ENCODE peak calls at places on chromosome 1, in eight cellular contexts. One of them, this sample, is unnamed.

GRCh38 chr1:159892944-159893343 is 7.0 kb downstream of the CFAP45 start:
- DNase-seq in endodermal cell: peak; percentile 80
- DNase-seq in astrocyte: no peak
- DNase-seq in fibroblast of the aortic adventitia: no peak
- DNase-seq in HCT116: no peak
- DNase-seq in prostate gland: no peak
- DNase-seq in osteocyte: no peak
- DNase-seq in OCI-LY7: no peak
- DNase-seq in this sample: no peak

GRCh38 chr1:162753001-162753658 is 37.4 kb upstream of the HSD17B7 start:
- DNase-seq in endodermal cell: no peak
- DNase-seq in astrocyte: no peak
- DNase-seq in fibroblast of the aortic adventitia: no peak
- DNase-seq in HCT116: no peak
- DNase-seq in prostate gland: no peak
- DNase-seq in osteocyte: no peak
- DNase-seq in OCI-LY7: no peak
- DNase-seq in this sample: no peak

GRCh38 chr1:176206006-176206960 is 803 bp downstream of the COP1 start:
- DNase-seq in endodermal cell: peak; percentile 86
- DNase-seq in astrocyte: peak; percentile 50
- DNase-seq in fibroblast of the aortic adventitia: peak; percentile 32
- DNase-seq in HCT116: no peak
- DNase-seq in prostate gland: peak; percentile 6
- DNase-seq in osteocyte: no peak
- DNase-seq in OCI-LY7: peak; percentile 62
- DNase-seq in this sample: peak; percentile 39

GRCh38 chr1:205690122-205690756 is 9.9 kb upstream of the SLC45A3 start:
- DNase-seq in endodermal cell: no peak
- DNase-seq in astrocyte: no peak
- DNase-seq in fibroblast of the aortic adventitia: no peak
- DNase-seq in HCT116: no peak
- DNase-seq in prostate gland: no peak
- DNase-seq in osteocyte: no peak
- DNase-seq in OCI-LY7: no peak
- DNase-seq in this sample: no peak

GRCh38 chr1:116314305-116314919 is 58.6 kb upstream of the ATP1A1 start:
- DNase-seq in endodermal cell: no peak
- DNase-seq in astrocyte: no peak
- DNase-seq in fibroblast of the aortic adventitia: no peak
- DNase-seq in HCT116: no peak
- DNase-seq in prostate gland: no peak
- DNase-seq in osteocyte: no peak
- DNase-seq in OCI-LY7: no peak
- DNase-seq in this sample: peak; percentile 62

GRCh38 chr1:181152892-181153633 is 64.6 kb downstream of the IER5 start:
- DNase-seq in endodermal cell: peak; percentile 89
- DNase-seq in astrocyte: peak; percentile 93
- DNase-seq in fibroblast of the aortic adventitia: peak; percentile 97
- DNase-seq in HCT116: no peak
- DNase-seq in prostate gland: peak; percentile 58
- DNase-seq in osteocyte: no peak
- DNase-seq in OCI-LY7: peak; percentile 62
- DNase-seq in this sample: peak; percentile 89

GRCh38 chr1:39866767-39867166 is 16.5 kb downstream of the TRIT1 start:
- DNase-seq in endodermal cell: peak; percentile 1
- DNase-seq in astrocyte: peak; percentile 69
- DNase-seq in fibroblast of the aortic adventitia: peak; percentile 75
- DNase-seq in HCT116: no peak
- DNase-seq in prostate gland: no peak
- DNase-seq in osteocyte: no peak
- DNase-seq in OCI-LY7: no peak
- DNase-seq in this sample: no peak

GRCh38 chr1:200454425-200454824 is 44.6 kb upstream of the ZNF281 start:
- DNase-seq in endodermal cell: no peak
- DNase-seq in astrocyte: no peak
- DNase-seq in fibroblast of the aortic adventitia: no peak
- DNase-seq in HCT116: no peak
- DNase-seq in prostate gland: no peak
- DNase-seq in osteocyte: no peak
- DNase-seq in OCI-LY7: no peak
- DNase-seq in this sample: no peak

GRCh38 chr1:6445062-6445763 is 20.6 kb downstream of the ESPN start:
- DNase-seq in endodermal cell: peak; percentile 88
- DNase-seq in astrocyte: peak; percentile 10
- DNase-seq in fibroblast of the aortic adventitia: peak; percentile 35
- DNase-seq in HCT116: no peak
- DNase-seq in prostate gland: no peak
- DNase-seq in osteocyte: no peak
- DNase-seq in OCI-LY7: peak; percentile 21
- DNase-seq in this sample: peak; percentile 73
- TF ChIP-seq CTCF in endodermal cell: peak; percentile 71
- TF ChIP-seq CTCF in astrocyte: peak; percentile 31
- TF ChIP-seq CTCF in fibroblast of the aortic adventitia: peak; percentile 65
- TF ChIP-seq CTCF in HCT116: peak; percentile 71
- TF ChIP-seq CTCF in prostate gland: no peak
- TF ChIP-seq CTCF in osteocyte: peak; percentile 53
- TF ChIP-seq CTCF in OCI-LY7: peak; percentile 56
- TF ChIP-seq CTCF in this sample: peak; percentile 22

DNA sequence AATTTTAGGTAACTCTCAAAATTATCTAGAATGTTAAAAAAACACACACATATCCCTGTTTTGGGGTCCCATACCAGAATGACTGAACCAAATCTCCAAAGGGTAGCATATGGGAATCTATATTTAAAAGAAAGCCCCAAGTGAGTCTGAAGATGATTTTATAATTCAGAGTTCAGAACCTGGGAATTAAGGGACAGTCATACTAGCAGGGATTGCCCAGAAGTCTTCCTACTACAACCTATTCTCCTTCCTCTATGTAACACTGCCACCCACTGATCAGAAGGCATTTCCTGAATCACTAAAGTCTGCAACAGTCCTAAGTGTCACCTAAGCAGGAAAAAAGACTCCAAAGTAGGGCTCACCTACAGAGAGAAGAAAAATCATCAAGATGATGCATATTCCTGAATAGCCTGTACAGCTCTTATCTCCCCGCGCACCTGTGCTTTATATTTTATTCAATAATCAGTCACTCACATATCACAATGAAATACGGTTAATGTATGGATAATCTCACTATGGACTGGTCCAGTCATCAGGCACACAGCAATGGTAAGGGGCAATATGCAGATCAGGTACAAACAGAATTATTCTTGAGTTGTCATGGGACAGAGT is 4.9 kb downstream of the RGS1 start:
- DNase-seq in endodermal cell: peak; percentile 54
- DNase-seq in astrocyte: peak; percentile 59
- DNase-seq in fibroblast of the aortic adventitia: peak; percentile 82
- DNase-seq in HCT116: peak; percentile 42
- DNase-seq in prostate gland: peak; percentile 19
- DNase-seq in osteocyte: no peak
- DNase-seq in OCI-LY7: peak; percentile 48
- DNase-seq in this sample: peak; percentile 37
- TF ChIP-seq CTCF in endodermal cell: peak; percentile 67
- TF ChIP-seq CTCF in astrocyte: peak; percentile 51
- TF ChIP-seq CTCF in fibroblast of the aortic adventitia: peak; percentile 63
- TF ChIP-seq CTCF in HCT116: peak; percentile 29
- TF ChIP-seq CTCF in prostate gland: peak; percentile 24
- TF ChIP-seq CTCF in osteocyte: peak; percentile 83
- TF ChIP-seq CTCF in OCI-LY7: peak; percentile 80
- TF ChIP-seq CTCF in this sample: peak; percentile 34

GRCh38 chr1:147492207-147492606 is 49.1 kb upstream of the BCL9 start:
- DNase-seq in endodermal cell: no peak
- DNase-seq in astrocyte: no peak
- DNase-seq in fibroblast of the aortic adventitia: no peak
- DNase-seq in HCT116: no peak
- DNase-seq in prostate gland: no peak
- DNase-seq in osteocyte: no peak
- DNase-seq in OCI-LY7: no peak
- DNase-seq in this sample: no peak
- TF ChIP-seq CTCF in endodermal cell: no peak
- TF ChIP-seq CTCF in astrocyte: no peak
- TF ChIP-seq CTCF in fibroblast of the aortic adventitia: no peak
- TF ChIP-seq CTCF in HCT116: no peak
- TF ChIP-seq CTCF in prostate gland: no peak
- TF ChIP-seq CTCF in osteocyte: no peak
- TF ChIP-seq CTCF in OCI-LY7: no peak
- TF ChIP-seq CTCF in this sample: no peak

DNA sequence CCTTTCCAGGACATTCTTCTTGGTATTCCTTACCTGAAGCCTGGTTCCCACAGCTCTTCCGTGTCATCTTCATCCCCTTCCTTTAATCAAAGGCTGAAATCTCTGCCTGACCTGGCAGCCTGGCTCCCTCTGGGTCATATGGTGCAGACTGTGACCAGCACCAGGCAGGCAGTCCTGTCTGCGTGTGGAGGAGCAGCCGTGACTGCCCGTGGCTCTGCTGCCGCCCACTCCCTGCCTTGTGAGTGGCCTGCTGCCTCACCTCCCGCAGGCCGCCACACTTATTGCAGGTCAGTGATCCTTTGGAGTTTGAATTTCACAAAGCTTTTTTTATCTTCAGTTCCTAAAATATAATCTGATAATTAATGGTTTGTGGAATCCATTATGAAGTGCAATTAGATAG is 36.2 kb upstream of the EPHA8 start:
- DNase-seq in endodermal cell: peak; percentile 66
- DNase-seq in astrocyte: peak; percentile 8
- DNase-seq in fibroblast of the aortic adventitia: no peak
- DNase-seq in HCT116: no peak
- DNase-seq in prostate gland: no peak
- DNase-seq in osteocyte: no peak
- DNase-seq in OCI-LY7: no peak
- DNase-seq in this sample: peak; percentile 41
- TF ChIP-seq CTCF in endodermal cell: peak; percentile 57
- TF ChIP-seq CTCF in astrocyte: no peak
- TF ChIP-seq CTCF in fibroblast of the aortic adventitia: no peak
- TF ChIP-seq CTCF in HCT116: no peak
- TF ChIP-seq CTCF in prostate gland: no peak
- TF ChIP-seq CTCF in osteocyte: no peak
- TF ChIP-seq CTCF in OCI-LY7: no peak
- TF ChIP-seq CTCF in this sample: no peak

GRCh38 chr1:10888289-10888688 is 91.8 kb upstream of the CASZ1 start:
- DNase-seq in endodermal cell: peak; percentile 82
- DNase-seq in astrocyte: no peak
- DNase-seq in fibroblast of the aortic adventitia: no peak
- DNase-seq in HCT116: no peak
- DNase-seq in prostate gland: no peak
- DNase-seq in osteocyte: no peak
- DNase-seq in OCI-LY7: no peak
- DNase-seq in this sample: no peak
- TF ChIP-seq CTCF in endodermal cell: peak; percentile 59
- TF ChIP-seq CTCF in astrocyte: no peak
- TF ChIP-seq CTCF in fibroblast of the aortic adventitia: no peak
- TF ChIP-seq CTCF in HCT116: no peak
- TF ChIP-seq CTCF in prostate gland: no peak
- TF ChIP-seq CTCF in osteocyte: no peak
- TF ChIP-seq CTCF in OCI-LY7: no peak
- TF ChIP-seq CTCF in this sample: no peak

GRCh38 chr1:152021557-152021956 is 15.2 kb downstream of the S100A11 start:
- DNase-seq in endodermal cell: no peak
- DNase-seq in astrocyte: no peak
- DNase-seq in fibroblast of the aortic adventitia: no peak
- DNase-seq in HCT116: no peak
- DNase-seq in prostate gland: no peak
- DNase-seq in osteocyte: no peak
- DNase-seq in OCI-LY7: no peak
- DNase-seq in this sample: no peak

GRCh38 chr1:152022521-152022920 is 14.3 kb downstream of the S100A11 start:
- DNase-seq in endodermal cell: no peak
- DNase-seq in astrocyte: no peak
- DNase-seq in fibroblast of the aortic adventitia: no peak
- DNase-seq in HCT116: no peak
- DNase-seq in prostate gland: no peak
- DNase-seq in osteocyte: no peak
- DNase-seq in OCI-LY7: no peak
- DNase-seq in this sample: no peak

GRCh38 chr1:152014943-152015342 is 21.3 kb upstream of the S100A10 start:
- DNase-seq in endodermal cell: no peak
- DNase-seq in astrocyte: no peak
- DNase-seq in fibroblast of the aortic adventitia: no peak
- DNase-seq in HCT116: no peak
- DNase-seq in prostate gland: no peak
- DNase-seq in osteocyte: no peak
- DNase-seq in OCI-LY7: no peak
- DNase-seq in this sample: no peak

GRCh38 chr1:152015766-152016165 is 21.0 kb downstream of the S100A11 start:
- DNase-seq in endodermal cell: no peak
- DNase-seq in astrocyte: no peak
- DNase-seq in fibroblast of the aortic adventitia: no peak
- DNase-seq in HCT116: no peak
- DNase-seq in prostate gland: no peak
- DNase-seq in osteocyte: no peak
- DNase-seq in OCI-LY7: no peak
- DNase-seq in this sample: no peak

DNA sequence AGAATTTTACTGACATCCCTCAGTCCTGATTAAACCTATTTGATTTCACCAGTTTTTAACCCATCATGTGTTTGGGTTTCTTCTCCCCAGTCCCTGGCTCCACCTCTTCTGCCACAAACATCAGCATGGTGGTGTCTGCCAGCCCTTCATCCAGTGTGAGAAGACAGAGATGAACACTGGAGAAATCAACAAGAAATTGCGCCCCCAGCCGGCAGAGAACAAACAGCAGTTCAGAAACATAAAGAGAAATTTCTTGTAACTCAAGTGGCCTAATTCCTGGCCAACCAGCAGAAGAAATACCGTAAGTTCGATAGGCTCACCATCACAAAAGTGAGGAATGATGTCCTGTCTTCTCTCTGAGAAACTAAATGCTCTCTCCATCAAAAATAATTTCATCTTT is 18.3 kb downstream of the S100A11 start:
- DNase-seq in endodermal cell: peak; percentile 88
- DNase-seq in astrocyte: no peak
- DNase-seq in fibroblast of the aortic adventitia: no peak
- DNase-seq in HCT116: no peak
- DNase-seq in prostate gland: no peak
- DNase-seq in osteocyte: no peak
- DNase-seq in OCI-LY7: no peak
- DNase-seq in this sample: no peak
- TF ChIP-seq CTCF in endodermal cell: peak; percentile 84
- TF ChIP-seq CTCF in astrocyte: peak; percentile 18
- TF ChIP-seq CTCF in fibroblast of the aortic adventitia: peak; percentile 39
- TF ChIP-seq CTCF in HCT116: peak; percentile 73
- TF ChIP-seq CTCF in prostate gland: no peak
- TF ChIP-seq CTCF in osteocyte: peak; percentile 22
- TF ChIP-seq CTCF in OCI-LY7: peak; percentile 67
- TF ChIP-seq CTCF in this sample: no peak

DNA sequence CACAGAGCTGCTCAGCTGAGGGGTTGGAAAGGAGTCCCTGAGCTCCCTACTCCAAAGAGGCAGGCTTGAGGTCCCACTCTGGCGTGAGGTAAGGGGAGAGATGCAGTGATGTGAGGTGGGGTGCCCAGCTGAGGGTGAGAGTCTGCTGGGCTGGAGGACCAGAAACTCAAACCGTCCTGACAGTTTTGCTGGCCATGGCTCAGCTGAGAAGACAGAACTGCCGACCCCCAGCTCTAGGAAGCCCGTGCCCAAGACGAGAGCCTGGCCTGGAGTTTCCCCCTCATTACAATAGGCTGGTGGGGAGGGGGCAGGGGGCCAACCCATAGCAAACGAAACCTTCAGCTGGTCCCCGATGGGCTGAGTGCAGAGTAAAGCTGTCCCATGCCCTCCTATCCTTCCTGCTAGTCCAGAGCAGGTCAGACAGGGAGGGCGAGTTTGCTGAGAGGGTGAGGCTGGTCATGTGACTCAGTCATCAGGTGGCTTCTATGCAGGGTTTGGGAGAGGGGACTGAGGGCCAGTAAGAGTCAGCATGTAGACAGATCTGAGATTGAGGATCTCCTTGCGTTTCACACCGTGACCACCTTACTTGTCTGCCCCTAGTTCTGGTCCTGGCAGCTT is 129.3 kb downstream of the PRDM2 start:
- DNase-seq in endodermal cell: no peak
- DNase-seq in astrocyte: no peak
- DNase-seq in fibroblast of the aortic adventitia: no peak
- DNase-seq in HCT116: peak; percentile 23
- DNase-seq in prostate gland: peak; percentile 40
- DNase-seq in osteocyte: peak; percentile 64
- DNase-seq in OCI-LY7: no peak
- DNase-seq in this sample: no peak
- TF ChIP-seq CTCF in endodermal cell: no peak
- TF ChIP-seq CTCF in astrocyte: no peak
- TF ChIP-seq CTCF in fibroblast of the aortic adventitia: no peak
- TF ChIP-seq CTCF in HCT116: no peak
- TF ChIP-seq CTCF in prostate gland: no peak
- TF ChIP-seq CTCF in osteocyte: no peak
- TF ChIP-seq CTCF in OCI-LY7: peak; percentile 41
- TF ChIP-seq CTCF in this sample: no peak